ENCODE peak calls at places on chromosomes 2 and 18, in ten cellular contexts. S is GM13977; M is GM04504; I is iPS-NIHi11; B is NCI-H2029; V is stimulated activated CD8-positive, alpha-beta memory T cell treated with anti-CD3 and anti-CD28 coated beads, Interleukin-7, amount 100 ng/mL, for 4 hours; X is cardiac muscle cell; A is GM10248; U is activated naive CD8-positive, alpha-beta T cell treated with anti-CD3 and anti-CD28 coated beads, Interleukin-2, amount 50 U/mL, for 24 hours; O is GF-D8. J is an unnamed sample.

GRCh38 chr18:2985628-2986027 is 27.3 kb downstream of the LPIN2 start:
- DNase-seq in U (no peak), X (peak; percentile 68), I (no peak), B (no peak), O (peak; percentile 46), A (peak; percentile 44), S (peak; percentile 40), V (no peak), M (no peak), J (no peak)

GRCh38 chr2:10839813-10840212 is 27.2 kb upstream of the PDIA6 start:
- DNase-seq in A (no peak), X (peak; percentile 46), V (no peak), S (no peak), M (no peak), U (no peak), B (no peak), I (peak; percentile 63), O (no peak), J (peak; percentile 63)

GRCh38 chr2:136863468-136863867 is 98.1 kb downstream of the THSD7B start:
- DNase-seq in O (no peak), I (no peak), X (no peak), M (no peak), V (no peak), A (no peak), U (no peak), S (no peak), B (no peak), J (no peak)

GRCh38 chr18:58058720-58059119 is 14.7 kb downstream of the NEDD4L start:
- DNase-seq in U (no peak), X (no peak), A (no peak), S (no peak), O (no peak), I (no peak), B (no peak), V (no peak), M (no peak), J (no peak)

GRCh38 chr2:171160119-171160629 is 519 bp downstream of the TLK1 start:
- DNase-seq in V (peak; percentile 59), M (peak; percentile 26), U (peak; percentile 76), X (peak; percentile 73), I (no peak), A (peak; percentile 50), O (no peak), S (peak; percentile 70), B (peak; percentile 29), J (peak; percentile 72)

GRCh38 chr2:203451011-203451410 is 84.1 kb downstream of the RAPH1 start:
- DNase-seq in B (no peak), S (no peak), O (no peak), I (no peak), V (no peak), X (no peak), M (no peak), A (no peak), U (no peak), J (no peak)

GRCh38 chr18:61949946-61950345 is 57.1 kb upstream of the RNF152 start:
- DNase-seq in O (no peak), A (no peak), X (peak; percentile 66), M (no peak), U (no peak), I (no peak), V (no peak), B (no peak), S (no peak), J (no peak)

GRCh38 chr2:60634443-60634842 is 81.0 kb upstream of the BCL11A start:
- DNase-seq in O (no peak), X (peak; percentile 2), V (no peak), U (no peak), B (no peak), M (no peak), A (no peak), I (no peak), S (no peak), J (no peak)

GRCh38 chr18:70382032-70382431 is 93.2 kb downstream of the SOCS6 start:
- DNase-seq in V (no peak), S (no peak), I (no peak), O (no peak), X (no peak), A (no peak), M (no peak), U (no peak), B (no peak), J (no peak)

J was measured in GM23338.